ENCODE peak calls at places on chromosomes 7 and 10, in nine cellular contexts. X is IMR-90; Y is CD4-positive, alpha-beta T cell; R is epithelial cell of esophagus; S is A549; V is tibial nerve; U is uterus; P is fibroblast of the aortic adventitia; Q is H1. F is an unnamed sample.

GRCh38 chr10:69287181-69287580 is 8.9 kb downstream of the HK1 start:
- DNase-seq in Y (no peak), S (no peak), V (no peak), R (no peak), P (no peak), X (no peak), U (no peak), Q (no peak), F (no peak)

GRCh38 chr7:106048621-106049020 is 63.5 kb downstream of the SYPL1 start:
- DNase-seq in Q (no peak), R (no peak), X (no peak), P (no peak), S (no peak), U (no peak), Y (no peak), V (no peak), F (no peak)

GRCh38 chr7:127821146-127821545 is 169.2 kb downstream of the SND1 start:
- DNase-seq in Y (no peak), P (no peak), V (no peak), U (no peak), R (no peak), S (no peak), Q (no peak), X (no peak), F (no peak)

GRCh38 chr10:4650109-4650508 is 175.9 kb upstream of the AKR1E2 start:
- DNase-seq in U (no peak), V (no peak), R (no peak), P (peak), Q (no peak), Y (no peak), S (no peak), X (peak), F (no peak)

GRCh38 chr10:67696029-67696428 is at the start of gene CTNNA3:
- DNase-seq in X (no peak), U (no peak), S (no peak), Q (no peak), Y (no peak), R (no peak), P (peak), V (no peak), F (no peak)

GRCh38 chr7:11540271-11540761 is 291.7 kb downstream of the THSD7A start:
- DNase-seq in U (no peak), P (peak), Y (no peak), X (no peak), R (peak), V (no peak), S (no peak), Q (no peak), F (peak)

GRCh38 chr10:124588736-124589451 is 127.3 kb downstream of the LHPP start:
- DNase-seq in Q (no peak), U (peak), S (no peak), P (peak), Y (no peak), R (peak), X (peak), V (no peak), F (peak)

GRCh38 chr10:110664483-110665420 is 20.6 kb downstream of the RBM20 start:
- DNase-seq in Y (no peak), X (peak), U (no peak), R (peak), S (no peak), V (no peak), Q (no peak), P (peak), F (no peak)

GRCh38 chr7:16695621-16696237 is 49.7 kb downstream of the BZW2 start:
- DNase-seq in X (peak), S (peak), Y (no peak), R (peak), V (no peak), P (peak), U (no peak), Q (no peak), F (peak)

GRCh38 chr10:62335326-62335725 is 38.8 kb upstream of the ZNF365 start:
- DNase-seq in Y (no peak), U (no peak), P (peak), Q (no peak), X (peak), V (no peak), S (no peak), R (peak), F (no peak)

GRCh38 chr10:7525314-7526016 is 114.6 kb upstream of the SFMBT2 start:
- DNase-seq in Y (peak), Q (peak), U (peak), X (peak), S (peak), P (peak), R (peak), V (peak), F (peak)

GRCh38 chr7:101134399-101134980 is 7.6 kb downstream of the SERPINE1 start:
- DNase-seq in X (no peak), R (no peak), U (no peak), S (no peak), Q (no peak), P (peak), V (no peak), Y (no peak), F (no peak)

GRCh38 chr10:127928021-127928806 is 21.3 kb downstream of the PTPRE start:
- DNase-seq in R (peak), Q (no peak), V (no peak), U (no peak), P (peak), Y (no peak), X (peak), S (no peak), F (no peak)

GRCh38 chr7:16753932-16754571 is 497 bp downstream of the TSPAN13 start:
- DNase-seq in P (no peak), S (no peak), V (no peak), X (peak), Q (peak), Y (no peak), U (no peak), R (peak), F (peak)

GRCh38 chr7:76129836-76130235 is 71.9 kb upstream of the SRRM3 start:
- DNase-seq in V (no peak), P (no peak), Y (no peak), X (no peak), S (no peak), R (no peak), U (no peak), Q (no peak), F (no peak)

GRCh38 chr10:2120781-2121180 is 383.5 kb upstream of the ADARB2 start:
- DNase-seq in X (no peak), S (no peak), U (no peak), R (no peak), Q (no peak), P (no peak), V (no peak), Y (no peak), F (no peak)

GRCh38 chr10:119165171-119166110 is at the start of gene SFXN4:
- DNase-seq in V (peak), S (peak), P (peak), R (peak), X (peak), U (peak), Q (peak), Y (peak), F (peak)

GRCh38 chr7:76310102-76310957 is 7.9 kb downstream of the HSPB1 start:
- DNase-seq in X (no peak), Y (no peak), P (no peak), S (no peak), V (no peak), R (peak), U (peak), Q (no peak), F (no peak)

GRCh38 chr10:3066317-3066931 is 924 bp upstream of the PFKP start:
- DNase-seq in S (no peak), X (no peak), U (no peak), Q (no peak), V (no peak), Y (no peak), P (no peak), R (no peak), F (peak)

GRCh38 chr7:133039614-133040013 is 42.3 kb downstream of the CHCHD3 start:
- DNase-seq in U (no peak), R (no peak), V (no peak), Y (no peak), S (no peak), X (no peak), Q (no peak), P (no peak), F (no peak)

GRCh38 chr7:116998567-116998966 is 45.3 kb downstream of the ST7 start:
- DNase-seq in S (no peak), U (no peak), X (peak), Q (no peak), R (no peak), Y (no peak), P (no peak), V (no peak), F (no peak)

GRCh38 chr7:132280335-132280734 is 295.9 kb downstream of the PLXNA4 start:
- DNase-seq in P (no peak), Y (no peak), R (no peak), U (no peak), Q (no peak), V (no peak), S (no peak), X (no peak), F (no peak)

GRCh38 chr7:845091-845490 is 12.8 kb downstream of the SUN1 start:
- DNase-seq in S (no peak), Y (no peak), U (no peak), R (no peak), V (no peak), X (no peak), Q (no peak), P (no peak), F (no peak)

GRCh38 chr10:17075510-17075909 is 54.1 kb downstream of the CUBN start:
- DNase-seq in Y (no peak), Q (no peak), X (peak), U (peak), R (peak), S (peak), V (no peak), P (peak), F (no peak)

GRCh38 chr10:94524146-94524545 is 21.4 kb upstream of the HELLS start:
- DNase-seq in X (peak), R (no peak), U (no peak), S (no peak), Q (no peak), Y (no peak), V (no peak), P (peak), F (no peak)

GRCh38 chr10:82811621-82812020 is 936.6 kb downstream of the NRG3 start:
- DNase-seq in R (peak), X (no peak), U (no peak), P (peak), S (no peak), V (no peak), Q (peak), Y (no peak), F (no peak)

GRCh38 chr7:91264924-91265681 is 870 bp downstream of the FZD1 start:
- DNase-seq in U (peak), S (no peak), P (peak), V (peak), Y (no peak), R (peak), Q (peak), X (peak), F (peak)

GRCh38 chr7:34107306-34107705 is 202.0 kb downstream of the BMPER start:
- DNase-seq in R (peak), S (no peak), P (peak), X (peak), Y (no peak), U (peak), Q (no peak), V (no peak), F (no peak)

GRCh38 chr10:25026463-25026862 is 10.1 kb downstream of the THNSL1 start:
- DNase-seq in U (no peak), V (no peak), Q (no peak), S (no peak), Y (no peak), P (peak), X (peak), R (peak), F (no peak)

GRCh38 chr10:125095776-125096175 is 64.6 kb downstream of the CTBP2 start:
- DNase-seq in U (no peak), S (no peak), Q (no peak), V (no peak), Y (no peak), R (no peak), P (no peak), X (no peak), F (no peak)

GRCh38 chr10:32054087-32054486 is 2.1 kb downstream of the KIF5B start:
- DNase-seq in U (no peak), P (peak), V (no peak), X (peak), Y (no peak), S (no peak), R (peak), Q (no peak), F (no peak)

GRCh38 chr10:34633346-34633745 is 181.8 kb downstream of the PARD3 start:
- DNase-seq in Q (no peak), S (no peak), R (no peak), V (no peak), P (no peak), U (no peak), X (no peak), Y (no peak), F (no peak)

GRCh38 chr10:77496941-77497420 is 140.6 kb downstream of the KCNMA1 start:
- DNase-seq in V (no peak), Q (no peak), P (no peak), S (no peak), X (peak), U (no peak), R (peak), Y (no peak), F (no peak)

GRCh38 chr10:18658301-18658991 is 785 bp upstream of the ARL5B start:
- DNase-seq in Q (no peak), P (peak), R (peak), V (no peak), S (no peak), U (no peak), X (peak), Y (no peak), F (no peak)

GRCh38 chr7:140084972-140085371 is 22.2 kb upstream of the PARP12 start:
- DNase-seq in U (no peak), P (no peak), V (no peak), R (peak), Y (no peak), X (no peak), S (no peak), Q (no peak), F (no peak)

GRCh38 chr7:95628831-95629439 is 32.6 kb upstream of the PDK4 start:
- DNase-seq in Y (no peak), Q (no peak), U (no peak), X (peak), P (peak), V (no peak), R (peak), S (peak), F (peak)
- TF ChIP-seq CTCF in Y (no peak), Q (no peak), U (no peak), X (no peak), P (no peak), V (no peak), R (peak), S (no peak), F (no peak)

DNA sequence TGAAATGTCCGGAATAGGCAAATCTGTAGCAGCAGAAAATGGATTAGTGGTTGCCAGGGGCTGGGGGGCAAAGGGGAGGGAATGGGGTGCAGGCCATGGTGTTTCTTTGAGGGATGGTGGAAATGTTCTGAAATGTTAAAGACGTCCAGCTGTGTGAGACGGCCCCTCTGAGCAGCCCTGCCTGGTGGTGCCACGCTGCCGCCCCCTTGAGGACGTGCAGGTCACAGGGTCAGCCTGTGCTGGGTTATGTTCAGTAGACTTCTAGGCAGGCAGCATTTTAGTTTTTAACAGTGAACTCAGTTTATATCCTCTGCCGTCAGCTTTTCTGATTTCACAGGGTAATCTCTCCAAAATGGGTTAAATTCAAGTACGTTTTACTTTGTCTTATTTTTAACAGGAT is 9.4 kb downstream of the NUB1 start:
- DNase-seq in X (no peak), S (peak), P (no peak), Y (peak), Q (peak), R (no peak), U (no peak), V (no peak), F (no peak)
- TF ChIP-seq CTCF in X (no peak), S (peak), P (no peak), Y (no peak), Q (peak), R (no peak), U (no peak), V (no peak), F (no peak)

GRCh38 chr10:63767512-63767911 is 246.3 kb downstream of the REEP3 start:
- DNase-seq in X (peak), V (no peak), P (peak), Q (no peak), R (peak), U (no peak), S (no peak), Y (no peak), F (no peak)
- TF ChIP-seq CTCF in X (peak), V (peak), P (peak), Q (peak), R (no peak), U (peak), S (peak), Y (no peak), F (peak)

GRCh38 chr10:100876575-100877158 is 36.1 kb upstream of the SLF2 start:
- DNase-seq in V (no peak), Y (no peak), P (no peak), X (no peak), Q (no peak), S (no peak), R (no peak), U (no peak), F (no peak)

GRCh38 chr10:100875484-100876166 is 37.1 kb upstream of the SLF2 start:
- DNase-seq in Q (no peak), X (no peak), P (no peak), U (no peak), V (no peak), R (no peak), S (no peak), Y (no peak), F (no peak)

GRCh38 chr10:100879741-100880360 is 32.9 kb upstream of the SLF2 start:
- DNase-seq in X (no peak), S (no peak), R (no peak), P (no peak), Y (no peak), U (no peak), Q (no peak), V (no peak), F (no peak)

GRCh38 chr10:100877451-100877850 is 35.3 kb upstream of the SLF2 start:
- DNase-seq in Q (no peak), V (no peak), P (no peak), U (no peak), X (no peak), Y (no peak), R (no peak), S (no peak), F (no peak)

DNA sequence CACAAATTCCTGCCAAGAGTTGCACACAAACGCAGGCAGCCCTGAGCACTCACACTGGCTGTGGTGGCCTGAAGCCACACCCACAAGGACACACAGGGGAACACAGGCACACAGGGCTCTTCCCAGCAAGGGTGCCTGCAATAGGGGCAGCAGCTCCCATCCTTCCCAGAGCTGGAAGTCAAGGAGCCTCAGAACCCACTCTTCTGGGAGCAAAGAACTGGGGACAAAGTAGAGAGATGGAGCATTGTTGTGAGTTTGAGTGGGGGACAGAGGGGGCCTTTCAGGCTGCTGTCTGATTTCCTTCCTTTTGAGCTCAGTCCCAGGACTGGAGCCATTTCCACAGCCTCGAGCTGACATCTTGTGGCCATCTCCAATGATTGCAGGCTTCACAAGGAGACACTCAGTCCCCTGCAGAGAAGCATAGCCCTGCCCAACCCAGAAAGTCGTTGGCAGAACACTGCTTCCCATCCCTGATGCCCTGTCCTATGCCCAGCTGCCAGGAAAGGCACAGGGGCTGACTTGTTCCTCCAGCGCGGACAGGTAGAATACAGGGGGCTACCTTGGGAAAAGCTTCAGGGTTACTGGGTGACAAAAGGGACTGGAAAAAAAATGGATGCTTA is 34.4 kb upstream of the SLF2 start:
- DNase-seq in P (peak), Y (no peak), S (peak), X (peak), U (peak), R (peak), Q (peak), V (no peak), F (no peak)
- TF ChIP-seq CTCF in P (peak), Y (no peak), S (peak), X (peak), U (peak), R (peak), Q (peak), V (peak), F (peak)

GRCh38 chr7:129771928-129772479 is 160.5 kb downstream of the NRF1 start:
- DNase-seq in U (no peak), X (no peak), S (no peak), Y (no peak), R (no peak), V (no peak), Q (no peak), P (no peak), F (no peak)

GRCh38 chr7:129771201-129771927 is 159.8 kb downstream of the NRF1 start:
- DNase-seq in V (no peak), U (no peak), Y (no peak), S (no peak), R (no peak), Q (no peak), X (no peak), P (no peak), F (no peak)

GRCh38 chr7:129769400-129769774 is 157.9 kb downstream of the NRF1 start:
- DNase-seq in V (no peak), Y (no peak), X (no peak), S (no peak), P (no peak), U (no peak), R (no peak), Q (no peak), F (no peak)

GRCh38 chr7:129768614-129769399 is 157.3 kb downstream of the NRF1 start:
- DNase-seq in V (no peak), U (no peak), X (no peak), P (no peak), R (no peak), S (no peak), Q (no peak), Y (no peak), F (no peak)

DNA sequence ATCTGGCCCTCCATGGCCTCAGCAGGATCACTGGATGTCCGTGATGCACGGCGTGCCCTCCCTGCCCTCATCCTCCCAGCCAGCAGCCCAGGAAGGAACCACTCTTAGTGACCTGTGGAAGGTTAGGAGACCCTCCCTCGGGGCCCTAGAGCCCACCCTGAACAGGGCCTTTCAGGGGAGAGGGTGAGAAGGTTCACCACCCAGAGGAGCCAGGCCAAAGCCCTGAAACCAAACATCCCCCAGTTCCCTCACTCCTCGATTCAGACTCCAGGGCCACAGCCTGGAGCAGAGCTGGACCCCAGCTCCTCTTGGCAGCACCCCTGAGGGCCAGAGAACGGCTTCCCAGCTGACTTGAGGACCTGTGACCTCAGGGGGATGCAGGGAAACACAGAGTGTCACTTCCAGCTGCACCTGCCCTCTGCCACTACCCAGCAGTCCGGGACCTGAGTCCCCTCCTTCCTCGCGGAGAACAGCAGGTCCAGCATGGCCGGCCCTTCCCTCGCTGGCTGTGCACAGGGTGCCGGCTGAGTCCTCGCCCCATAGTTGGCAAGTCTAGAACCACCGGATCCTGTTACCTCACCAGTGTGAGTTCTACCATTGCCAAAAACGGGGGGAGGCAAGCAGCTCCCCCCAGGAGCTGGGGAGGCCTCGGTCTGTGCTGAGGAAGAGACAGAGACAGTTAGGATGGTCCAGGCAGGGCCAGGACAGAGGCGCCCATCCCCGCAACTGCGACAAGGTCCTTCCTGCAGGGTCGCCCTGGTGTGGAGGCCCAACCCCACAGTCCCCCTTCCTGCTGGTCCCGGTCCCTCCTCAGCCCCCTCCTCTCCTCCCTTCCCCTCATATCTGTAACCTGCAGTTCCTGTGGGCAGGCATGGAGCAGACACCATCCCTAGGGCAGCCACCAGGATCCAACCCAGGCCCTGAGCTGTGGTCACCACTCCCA is 158.6 kb downstream of the NRF1 start:
- DNase-seq in P (no peak), X (no peak), S (no peak), U (no peak), R (no peak), Y (no peak), V (no peak), Q (no peak), F (no peak)
- TF ChIP-seq CTCF in P (no peak), X (no peak), S (no peak), U (no peak), R (no peak), Y (no peak), V (no peak), Q (no peak), F (no peak)

GRCh38 chr7:18693401-18693800 is 197.9 kb downstream of the HDAC9 start:
- DNase-seq in P (peak), V (no peak), S (no peak), R (peak), X (peak), Y (no peak), U (peak), Q (no peak), F (no peak)
- TF ChIP-seq CTCF in P (peak), V (peak), S (no peak), R (peak), X (peak), Y (no peak), U (peak), Q (peak), F (peak)

F was measured in heart right ventricle.